ENCODE peak calls at places on chromosomes 16 and 17, in nine cellular contexts. I is K562, T is H1, Y is neural progenitor cell, S is GM23248, O is GM12878, M is mesenchymal stem cell, L is IMR-90, E is Karpas-422. Q is an unnamed sample.
A peak's percentile ranks its signal among the peaks of the same experiment; 100 is the strongest.

GRCh38 chr16:29789775-29790182 is 772 bp upstream of the KIF22 start:
- DNase-seq in Y (no peak), M (no peak), O (no peak), T (no peak), I (no peak), L (no peak), S (no peak), E (no peak), Q (no peak)

GRCh38 chr17:12995106-12995895 is 22.5 kb downstream of the ELAC2 start:
- DNase-seq in E (no peak), L (no peak), I (no peak), M (no peak), Y (no peak), T (no peak), S (no peak), O (no peak), Q (no peak)

GRCh38 chr17:77872199-77872598 is 86.3 kb upstream of the TNRC6C start:
- DNase-seq in T (no peak), O (no peak), Y (no peak), E (no peak), L (no peak), S (no peak), M (no peak), I (no peak), Q (no peak)

GRCh38 chr16:85988723-85989313 is 89.9 kb downstream of the IRF8 start:
- DNase-seq in S (no peak), E (no peak), O (peak; percentile 84), L (no peak), T (no peak), Y (no peak), M (no peak), I (no peak), Q (peak; percentile 10)

GRCh38 chr16:49698416-49698815 is 157.5 kb downstream of the ZNF423 start:
- DNase-seq in T (no peak), S (no peak), Y (peak; percentile 41), I (peak; percentile 48), L (no peak), E (no peak), M (no peak), O (no peak), Q (no peak)

GRCh38 chr17:13492351-13493122 is 109.2 kb downstream of the HS3ST3A1 start:
- DNase-seq in O (no peak), L (no peak), E (no peak), Y (no peak), M (no peak), S (no peak), T (no peak), I (no peak), Q (no peak)

GRCh38 chr17:50917418-50917743 is 51.2 kb upstream of the TOB1 start:
- DNase-seq in O (no peak), Y (peak; percentile 21), T (no peak), L (no peak), E (no peak), M (no peak), I (no peak), S (no peak), Q (no peak)

GRCh38 chr16:22070361-22071351 is 21.7 kb upstream of the VWA3A start:
- DNase-seq in Y (no peak), O (no peak), T (no peak), E (no peak), M (no peak), L (peak; percentile 51), I (no peak), S (peak; percentile 21), Q (no peak)

GRCh38 chr16:785563-786535 is 2.3 kb downstream of the RPUSD1 start:
- DNase-seq in T (peak; percentile 56), Y (peak; percentile 89), S (peak; percentile 71), O (no peak), M (peak; percentile 49), L (peak; percentile 37), I (peak; percentile 70), E (peak; percentile 89), Q (peak; percentile 53)

GRCh38 chr17:77329741-77330531 is 189.2 kb downstream of the SEC14L1 start:
- DNase-seq in O (no peak), L (no peak), S (no peak), E (no peak), I (no peak), M (no peak), T (no peak), Y (no peak), Q (no peak)

GRCh38 chr16:27257271-27257670 is 11.3 kb downstream of the NSMCE1 start:
- DNase-seq in O (no peak), M (no peak), E (no peak), Y (no peak), L (no peak), S (no peak), I (no peak), T (no peak), Q (no peak)

GRCh38 chr17:15663176-15663575 is 20.9 kb downstream of the TRIM16 start:
- DNase-seq in S (no peak), I (no peak), T (no peak), O (no peak), E (no peak), M (no peak), Y (no peak), L (no peak), Q (no peak)

GRCh38 chr17:80785477-80786178 is 206.0 kb upstream of the CHMP6 start:
- DNase-seq in E (no peak), O (no peak), S (no peak), M (no peak), T (no peak), I (no peak), Y (no peak), L (no peak), Q (no peak)

GRCh38 chr16:50300942-50301625 is 34.7 kb downstream of the ADCY7 start:
- DNase-seq in M (no peak), Y (no peak), E (no peak), T (no peak), I (no peak), L (peak; percentile 87), O (no peak), S (peak; percentile 90), Q (no peak)

GRCh38 chr17:75720656-75721462 is at the start of gene ITGB4:
- DNase-seq in I (peak; percentile 95), S (peak; percentile 20), M (no peak), T (peak; percentile 50), E (no peak), L (no peak), Y (peak; percentile 80), O (no peak), Q (peak; percentile 87)

GRCh38 chr16:57982345-57982744 is 11.4 kb upstream of the CNGB1 start:
- DNase-seq in M (no peak), I (no peak), O (no peak), S (no peak), T (no peak), L (no peak), Y (no peak), E (no peak), Q (no peak)

GRCh38 chr16:57987441-57988177 is 12.9 kb downstream of the ZNF319 start:
- DNase-seq in Y (no peak), O (no peak), L (no peak), S (no peak), I (no peak), M (no peak), E (no peak), T (no peak), Q (no peak)

GRCh38 chr16:57986196-57986595 is 14.3 kb downstream of the ZNF319 start:
- DNase-seq in I (no peak), Y (no peak), S (no peak), L (no peak), T (no peak), O (no peak), M (no peak), E (no peak), Q (no peak)

GRCh38 chr16:57984443-57985203 is 13.7 kb upstream of the CNGB1 start:
- DNase-seq in T (peak; percentile 93), L (peak; percentile 62), I (peak; percentile 98), M (peak; percentile 75), Y (peak; percentile 99), O (no peak), E (no peak), S (peak; percentile 59), Q (peak; percentile 25)

GRCh38 chr16:57985204-57986121 is 14.5 kb upstream of the CNGB1 start:
- DNase-seq in T (no peak), M (peak; percentile 13), E (no peak), O (no peak), L (no peak), Y (peak; percentile 35), I (peak; percentile 78), S (no peak), Q (no peak)
- H3K27ac ChIP-seq in T (no peak overlapping the region), M (no peak overlapping the region), E (no peak overlapping the region), O (no peak overlapping the region), L (no peak overlapping the region), Y (no peak overlapping the region), I (no peak overlapping the region), S (no peak overlapping the region), Q (no peak overlapping the region)

GRCh38 chr17:18961634-18962493 is 9.9 kb downstream of the SLC5A10 start:
- DNase-seq in M (peak; percentile 67), Y (no peak), O (no peak), T (no peak), L (peak; percentile 43), E (no peak), I (no peak), S (peak; percentile 79), Q (no peak)
- H3K9ac ChIP-seq in M (peak overlapping the region; percentile 13), Y (no peak overlapping the region), O (no peak overlapping the region), T (no peak overlapping the region), L (no peak overlapping the region), E (no peak overlapping the region), I (no peak overlapping the region), S (peak overlapping the region; percentile 54), Q (no peak overlapping the region)

GRCh38 chr17:49494937-49495841 is at the start of gene NGFR:
- DNase-seq in M (peak; percentile 36), T (no peak), L (peak; percentile 13), Y (peak; percentile 90), I (peak; percentile 96), S (peak; percentile 60), O (no peak), E (peak; percentile 79), Q (peak; percentile 58)

GRCh38 chr17:49494399-49494798 is 694 bp upstream of the NGFR start:
- DNase-seq in L (no peak), S (no peak), T (no peak), I (no peak), Y (no peak), O (no peak), M (no peak), E (no peak), Q (no peak)

GRCh38 chr17:49496183-49496865 is 1.2 kb downstream of the NGFR start:
- DNase-seq in E (peak; percentile 84), S (peak; percentile 77), T (no peak), Y (peak; percentile 94), I (peak; percentile 81), O (no peak), L (peak; percentile 28), M (peak; percentile 59), Q (peak; percentile 49)

GRCh38 chr17:49496866-49497146 is 1.7 kb downstream of the NGFR start:
- DNase-seq in Y (no peak), I (no peak), E (no peak), O (no peak), L (no peak), T (no peak), M (no peak), S (peak; percentile 6), Q (no peak)

GRCh38 chr17:49495842-49496182 is 719 bp downstream of the NGFR start:
- DNase-seq in O (no peak), M (no peak), T (no peak), L (no peak), Y (peak; percentile 66), I (no peak), S (no peak), E (no peak), Q (no peak)
- H3K4me3 ChIP-seq in O (peak overlapping the region; percentile 64), M (no peak overlapping the region), T (peak overlapping the region; percentile 72), L (no peak overlapping the region), Y (peak overlapping the region; percentile 88), I (no peak overlapping the region), S (peak overlapping the region; percentile 62), E (peak overlapping the region; percentile 68), Q (peak overlapping the region; percentile 51)

GRCh38 chr16:56910654-56911539 is 21.0 kb upstream of the HERPUD1 start:
- DNase-seq in E (no peak), I (no peak), T (no peak), S (peak; percentile 88), M (peak; percentile 85), Y (no peak), L (peak; percentile 93), O (no peak), Q (peak; percentile 77)
- H3K27ac ChIP-seq in E (no peak overlapping the region), I (no peak overlapping the region), T (no peak overlapping the region), S (peak overlapping the region; percentile 81), M (peak overlapping the region; percentile 20), Y (no peak overlapping the region), L (peak overlapping the region; percentile 7), O (peak overlapping the region; percentile 34), Q (peak overlapping the region; percentile 98)

Q was measured in MM.1S.